ENCODE peak calls at places on chromosomes 16 and 17, in seven cellular contexts. One of them, this sample, is unnamed.

GRCh38 chr16:35562471-35562870 is 2103.1 kb downstream of the TP53TG3F start:
- DNase-seq in body of pancreas: no peak
- DNase-seq in lower leg skin: no peak
- DNase-seq in psoas muscle: no peak
- DNase-seq in Calu3: no peak
- DNase-seq in esophagus squamous epithelium: no peak
- DNase-seq in NB4: no peak
- DNase-seq in this sample: no peak

GRCh38 chr16:73864868-73865267 is 431.7 kb upstream of the PSMD7 start:
- DNase-seq in Calu3: no peak
- DNase-seq in esophagus squamous epithelium: no peak
- DNase-seq in NB4: no peak
- DNase-seq in lower leg skin: no peak
- DNase-seq in body of pancreas: no peak
- DNase-seq in psoas muscle: no peak
- DNase-seq in this sample: no peak

GRCh38 chr17:21177854-21178600 is 35.9 kb downstream of the TMEM11 start:
- DNase-seq in Calu3: no peak
- DNase-seq in psoas muscle: no peak
- DNase-seq in lower leg skin: peak
- DNase-seq in body of pancreas: no peak
- DNase-seq in esophagus squamous epithelium: no peak
- DNase-seq in NB4: no peak
- DNase-seq in this sample: no peak

GRCh38 chr16:73371584-73372319 is 323.8 kb upstream of the ZFHX3 start:
- DNase-seq in psoas muscle: no peak
- DNase-seq in Calu3: no peak
- DNase-seq in esophagus squamous epithelium: no peak
- DNase-seq in NB4: no peak
- DNase-seq in lower leg skin: no peak
- DNase-seq in body of pancreas: no peak
- DNase-seq in this sample: no peak

GRCh38 chr17:49910094-49910857 is 58.7 kb upstream of the DLX4 start:
- DNase-seq in esophagus squamous epithelium: no peak
- DNase-seq in Calu3: peak
- DNase-seq in NB4: no peak
- DNase-seq in body of pancreas: peak
- DNase-seq in lower leg skin: no peak
- DNase-seq in psoas muscle: no peak
- DNase-seq in this sample: peak

GRCh38 chr17:81794509-81794908 is 9.4 kb upstream of the GCGR start:
- DNase-seq in lower leg skin: no peak
- DNase-seq in esophagus squamous epithelium: no peak
- DNase-seq in body of pancreas: no peak
- DNase-seq in NB4: peak
- DNase-seq in Calu3: no peak
- DNase-seq in psoas muscle: no peak
- DNase-seq in this sample: no peak

GRCh38 chr16:57304169-57305061 is 19.9 kb upstream of the PLLP start:
- DNase-seq in psoas muscle: peak
- DNase-seq in lower leg skin: peak
- DNase-seq in esophagus squamous epithelium: no peak
- DNase-seq in Calu3: peak
- DNase-seq in body of pancreas: peak
- DNase-seq in NB4: no peak
- DNase-seq in this sample: no peak

GRCh38 chr16:49844399-49844798 is 11.5 kb downstream of the ZNF423 start:
- DNase-seq in psoas muscle: peak
- DNase-seq in esophagus squamous epithelium: no peak
- DNase-seq in body of pancreas: no peak
- DNase-seq in NB4: no peak
- DNase-seq in Calu3: no peak
- DNase-seq in lower leg skin: no peak
- DNase-seq in this sample: no peak

GRCh38 chr16:4606354-4606753 is 8.3 kb downstream of the UBALD1 start:
- DNase-seq in psoas muscle: no peak
- DNase-seq in esophagus squamous epithelium: no peak
- DNase-seq in body of pancreas: peak
- DNase-seq in lower leg skin: no peak
- DNase-seq in Calu3: no peak
- DNase-seq in NB4: no peak
- DNase-seq in this sample: no peak

GRCh38 chr17:56656961-56657360 is 63.5 kb downstream of the NOG start:
- DNase-seq in Calu3: no peak
- DNase-seq in NB4: no peak
- DNase-seq in body of pancreas: no peak
- DNase-seq in lower leg skin: no peak
- DNase-seq in esophagus squamous epithelium: no peak
- DNase-seq in psoas muscle: no peak
- DNase-seq in this sample: no peak

GRCh38 chr16:75110637-75111513 is 5.7 kb downstream of the LDHD start:
- DNase-seq in body of pancreas: peak
- DNase-seq in NB4: peak
- DNase-seq in lower leg skin: peak
- DNase-seq in Calu3: peak
- DNase-seq in esophagus squamous epithelium: peak
- DNase-seq in psoas muscle: peak
- DNase-seq in this sample: peak

GRCh38 chr16:10009691-10010090 is 172.5 kb downstream of the GRIN2A start:
- DNase-seq in lower leg skin: no peak
- DNase-seq in Calu3: no peak
- DNase-seq in psoas muscle: no peak
- DNase-seq in body of pancreas: no peak
- DNase-seq in esophagus squamous epithelium: no peak
- DNase-seq in NB4: no peak
- DNase-seq in this sample: no peak

GRCh38 chr16:6081320-6081976 is 983.9 kb upstream of the EEF2KMT start:
- DNase-seq in lower leg skin: no peak
- DNase-seq in NB4: peak
- DNase-seq in esophagus squamous epithelium: no peak
- DNase-seq in body of pancreas: peak
- DNase-seq in Calu3: peak
- DNase-seq in psoas muscle: no peak
- DNase-seq in this sample: peak

GRCh38 chr16:67677712-67678111 is 11.1 kb downstream of the C16orf86 start:
- DNase-seq in esophagus squamous epithelium: no peak
- DNase-seq in body of pancreas: no peak
- DNase-seq in lower leg skin: no peak
- DNase-seq in psoas muscle: no peak
- DNase-seq in NB4: no peak
- DNase-seq in Calu3: no peak
- DNase-seq in this sample: no peak

GRCh38 chr16:12062343-12063003 is 85.9 kb downstream of the SNX29 start:
- DNase-seq in body of pancreas: peak
- DNase-seq in lower leg skin: peak
- DNase-seq in Calu3: peak
- DNase-seq in esophagus squamous epithelium: peak
- DNase-seq in NB4: peak
- DNase-seq in psoas muscle: peak
- DNase-seq in this sample: no peak

GRCh38 chr17:45836047-45837044 is 8.3 kb upstream of the SPPL2C start:
- DNase-seq in psoas muscle: no peak
- DNase-seq in lower leg skin: no peak
- DNase-seq in Calu3: no peak
- DNase-seq in NB4: peak
- DNase-seq in body of pancreas: no peak
- DNase-seq in esophagus squamous epithelium: no peak
- DNase-seq in this sample: no peak

GRCh38 chr17:27741361-27741861 is 58.9 kb downstream of the NOS2 start:
- DNase-seq in psoas muscle: no peak
- DNase-seq in Calu3: no peak
- DNase-seq in body of pancreas: no peak
- DNase-seq in NB4: no peak
- DNase-seq in esophagus squamous epithelium: no peak
- DNase-seq in lower leg skin: peak
- DNase-seq in this sample: no peak

GRCh38 chr16:1098266-1098991 is 2.4 kb upstream of the C1QTNF8 start:
- DNase-seq in lower leg skin: no peak
- DNase-seq in body of pancreas: no peak
- DNase-seq in NB4: no peak
- DNase-seq in Calu3: no peak
- DNase-seq in esophagus squamous epithelium: no peak
- DNase-seq in psoas muscle: peak
- DNase-seq in this sample: no peak

GRCh38 chr16:9419161-9419560 is 327.7 kb downstream of the HAPSTR1 start:
- DNase-seq in psoas muscle: no peak
- DNase-seq in esophagus squamous epithelium: no peak
- DNase-seq in Calu3: no peak
- DNase-seq in NB4: no peak
- DNase-seq in lower leg skin: no peak
- DNase-seq in body of pancreas: no peak
- DNase-seq in this sample: no peak

GRCh38 chr16:13095061-13095460 is 193.7 kb downstream of the SHISA9 start:
- DNase-seq in NB4: no peak
- DNase-seq in esophagus squamous epithelium: no peak
- DNase-seq in body of pancreas: no peak
- DNase-seq in lower leg skin: no peak
- DNase-seq in Calu3: no peak
- DNase-seq in psoas muscle: no peak
- DNase-seq in this sample: no peak

GRCh38 chr16:69720822-69721430 is 5.4 kb downstream of the NQO1 start:
- DNase-seq in psoas muscle: no peak
- DNase-seq in body of pancreas: no peak
- DNase-seq in lower leg skin: peak
- DNase-seq in NB4: no peak
- DNase-seq in esophagus squamous epithelium: no peak
- DNase-seq in Calu3: no peak
- DNase-seq in this sample: no peak

GRCh38 chr17:38561416-38562214 is 44.1 kb downstream of the SRCIN1 start:
- DNase-seq in psoas muscle: no peak
- DNase-seq in esophagus squamous epithelium: no peak
- DNase-seq in body of pancreas: no peak
- DNase-seq in Calu3: no peak
- DNase-seq in lower leg skin: no peak
- DNase-seq in NB4: no peak
- DNase-seq in this sample: no peak

GRCh38 chr17:71237903-71238538 is 882.8 kb upstream of the SOX9 start:
- DNase-seq in Calu3: no peak
- DNase-seq in esophagus squamous epithelium: no peak
- DNase-seq in NB4: peak
- DNase-seq in psoas muscle: no peak
- DNase-seq in lower leg skin: no peak
- DNase-seq in body of pancreas: no peak
- DNase-seq in this sample: no peak

GRCh38 chr17:7825206-7825980 is 8.6 kb upstream of the KDM6B start:
- DNase-seq in psoas muscle: no peak
- DNase-seq in Calu3: no peak
- DNase-seq in lower leg skin: peak
- DNase-seq in body of pancreas: peak
- DNase-seq in esophagus squamous epithelium: no peak
- DNase-seq in NB4: peak
- DNase-seq in this sample: no peak
- TF ChIP-seq CTCF in psoas muscle: peak
- TF ChIP-seq CTCF in Calu3: no peak
- TF ChIP-seq CTCF in lower leg skin: no peak
- TF ChIP-seq CTCF in body of pancreas: no peak
- TF ChIP-seq CTCF in esophagus squamous epithelium: no peak
- TF ChIP-seq CTCF in NB4: no peak
- TF ChIP-seq CTCF in this sample: peak

DNA sequence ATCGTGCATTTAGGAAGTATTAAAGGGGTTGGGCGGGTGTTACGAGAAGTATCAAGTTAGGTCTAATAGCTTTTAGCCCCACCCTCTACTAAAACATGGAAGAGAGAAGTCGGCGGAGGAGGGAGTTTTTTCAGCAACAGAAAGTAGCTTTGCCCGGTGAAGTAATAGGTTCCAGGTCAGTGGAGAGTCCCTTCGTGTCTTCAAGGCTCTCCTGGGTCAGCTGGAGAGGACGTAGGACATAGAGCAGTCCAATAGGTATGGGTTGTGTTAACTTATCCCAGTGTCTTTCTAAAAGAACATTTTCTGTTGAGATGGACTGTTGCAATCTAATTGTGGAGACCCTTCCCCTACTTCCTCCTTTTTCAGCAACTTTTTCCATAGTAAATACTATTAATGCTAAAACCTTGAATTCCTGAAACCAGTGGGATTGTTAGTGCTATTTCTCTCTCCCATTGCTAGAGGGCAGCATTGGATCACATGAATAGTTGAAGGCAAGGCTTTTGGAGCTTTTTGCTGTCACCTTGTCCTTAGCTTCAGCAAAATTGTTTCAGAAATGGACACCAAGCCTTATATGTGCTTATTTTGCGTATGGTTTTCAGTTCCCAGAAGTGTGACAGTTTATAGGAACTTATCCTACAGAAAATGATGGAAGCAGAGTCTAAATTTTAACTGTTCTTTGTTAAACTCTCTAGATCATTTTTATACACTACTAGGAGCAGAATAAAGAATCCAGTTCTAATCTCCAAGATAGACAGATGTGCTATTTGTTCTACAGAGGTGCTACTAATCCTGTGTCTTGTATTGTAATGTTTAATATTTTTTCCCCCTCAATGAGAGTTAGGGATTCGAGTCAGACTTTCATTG is 38.4 kb downstream of the UTP18 start:
- DNase-seq in Calu3: peak
- DNase-seq in body of pancreas: peak
- DNase-seq in esophagus squamous epithelium: no peak
- DNase-seq in NB4: peak
- DNase-seq in lower leg skin: no peak
- DNase-seq in psoas muscle: no peak
- DNase-seq in this sample: no peak
- TF ChIP-seq CTCF in Calu3: peak
- TF ChIP-seq CTCF in body of pancreas: peak
- TF ChIP-seq CTCF in esophagus squamous epithelium: peak
- TF ChIP-seq CTCF in NB4: peak
- TF ChIP-seq CTCF in lower leg skin: no peak
- TF ChIP-seq CTCF in psoas muscle: peak
- TF ChIP-seq CTCF in this sample: peak

GRCh38 chr16:59047114-59047513 is 313.0 kb upstream of the GOT2 start:
- DNase-seq in esophagus squamous epithelium: no peak
- DNase-seq in Calu3: no peak
- DNase-seq in lower leg skin: no peak
- DNase-seq in body of pancreas: no peak
- DNase-seq in NB4: peak
- DNase-seq in psoas muscle: no peak
- DNase-seq in this sample: no peak
- TF ChIP-seq CTCF in esophagus squamous epithelium: no peak
- TF ChIP-seq CTCF in Calu3: no peak
- TF ChIP-seq CTCF in lower leg skin: no peak
- TF ChIP-seq CTCF in body of pancreas: no peak
- TF ChIP-seq CTCF in NB4: no peak
- TF ChIP-seq CTCF in psoas muscle: no peak
- TF ChIP-seq CTCF in this sample: no peak

DNA sequence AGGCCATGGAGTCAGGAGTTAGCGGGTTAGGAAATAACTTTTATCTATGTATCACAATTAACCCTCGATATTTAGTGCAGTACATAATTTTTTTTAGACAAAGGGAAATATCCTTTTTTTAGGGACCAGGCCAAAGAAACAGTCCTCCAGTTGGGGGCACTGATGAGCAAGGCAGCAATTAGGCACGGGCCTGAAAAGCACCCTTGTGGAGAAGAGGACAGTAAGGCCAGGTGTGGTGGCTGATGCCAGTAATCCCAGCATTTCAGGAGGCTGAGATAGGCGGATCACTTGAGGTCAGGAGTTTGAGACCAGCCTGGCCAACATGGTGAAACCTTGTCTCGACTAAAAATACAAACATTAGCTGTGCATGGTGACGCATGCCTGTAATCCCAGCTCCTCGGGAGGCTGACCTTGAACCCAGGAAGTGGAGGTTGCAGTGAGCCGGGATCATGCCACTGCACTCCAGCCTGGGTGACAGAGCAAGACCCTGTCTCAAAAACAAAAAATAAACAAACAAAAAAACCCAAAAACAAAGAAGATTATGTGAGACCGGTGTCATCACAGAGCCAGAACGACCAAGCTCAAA is 158.3 kb upstream of the NOL11 start:
- DNase-seq in body of pancreas: no peak
- DNase-seq in esophagus squamous epithelium: no peak
- DNase-seq in psoas muscle: no peak
- DNase-seq in NB4: peak
- DNase-seq in lower leg skin: peak
- DNase-seq in Calu3: peak
- DNase-seq in this sample: peak
- TF ChIP-seq CTCF in body of pancreas: peak
- TF ChIP-seq CTCF in esophagus squamous epithelium: no peak
- TF ChIP-seq CTCF in psoas muscle: no peak
- TF ChIP-seq CTCF in NB4: peak
- TF ChIP-seq CTCF in lower leg skin: no peak
- TF ChIP-seq CTCF in Calu3: no peak
- TF ChIP-seq CTCF in this sample: peak

This sample was measured in activated CD8-positive, alpha-beta T cell treated with anti-CD3 and anti-CD28 coated beads for 36 hours.